ENCODE peak calls at places on chromosomes 11 and 22, in ten cellular contexts. P is Panc1, J is stomach, H is breast epithelium, K is GM12891, O is HCT116, Z is prostate gland, Q is HepG2, U is SK-N-MC, B is GM12878. A is an unnamed sample.

GRCh38 chr22:50010676-50011446 is 1.7 kb downstream of the IL17REL start:
- DNase-seq in P (no peak), J (no peak), H (no peak), K (peak; percentile 69), O (no peak), Z (no peak), Q (no peak), U (no peak), B (no peak), A (peak; percentile 72)

GRCh38 chr11:110481523-110481922 is 51.8 kb downstream of the FDX1 start:
- DNase-seq in P (no peak), J (no peak), H (no peak), K (no peak), O (no peak), Z (no peak), Q (no peak), U (no peak), B (no peak), A (no peak)

GRCh38 chr11:72041364-72042058 is 38.8 kb downstream of the NUMA1 start:
- DNase-seq in P (no peak), J (peak; percentile 82), H (peak; percentile 82), K (no peak), O (peak; percentile 40), Z (peak; percentile 81), Q (peak; percentile 31), U (no peak), B (no peak), A (no peak)

GRCh38 chr11:72741429-72741833 is 10.8 kb downstream of the ARAP1 start:
- DNase-seq in P (no peak), J (no peak), H (no peak), K (no peak), O (no peak), Z (no peak), Q (peak; percentile 56), U (no peak), B (no peak), A (no peak)

GRCh38 chr11:117145393-117145761 is 1.3 kb downstream of the PAFAH1B2 start:
- DNase-seq in P (no peak), J (no peak), H (no peak), K (no peak), O (no peak), Z (peak; percentile 39), Q (peak; percentile 16), U (no peak), B (no peak), A (no peak)

GRCh38 chr11:66969584-66970205 is 5.4 kb upstream of the C11orf86 start:
- DNase-seq in P (no peak), J (no peak), H (no peak), K (no peak), O (no peak), Z (no peak), Q (no peak), U (no peak), B (no peak), A (no peak)

GRCh38 chr22:23529166-23530103 is 50.7 kb downstream of the IGLL1 start:
- DNase-seq in P (no peak), J (no peak), H (no peak), K (no peak), O (no peak), Z (no peak), Q (no peak), U (no peak), B (no peak), A (no peak)

GRCh38 chr11:2224254-2224653 is 46.1 kb downstream of the ASCL2 start:
- DNase-seq in P (no peak), J (no peak), H (no peak), K (no peak), O (no peak), Z (no peak), Q (no peak), U (no peak), B (no peak), A (no peak)

GRCh38 chr11:78657968-78658839 is 83.5 kb upstream of the NARS2 start:
- DNase-seq in P (no peak), J (no peak), H (peak; percentile 13), K (no peak), O (no peak), Z (no peak), Q (no peak), U (no peak), B (no peak), A (no peak)

GRCh38 chr22:22021160-22021750 is 38.7 kb upstream of the TOP3B start:
- DNase-seq in P (no peak), J (no peak), H (no peak), K (no peak), O (no peak), Z (no peak), Q (no peak), U (no peak), B (no peak), A (no peak)

GRCh38 chr11:62122076-62122475 is 1.7 kb upstream of the INCENP start:
- DNase-seq in P (no peak), J (no peak), H (no peak), K (no peak), O (peak; percentile 21), Z (no peak), Q (peak; percentile 25), U (no peak), B (no peak), A (no peak)

DNA sequence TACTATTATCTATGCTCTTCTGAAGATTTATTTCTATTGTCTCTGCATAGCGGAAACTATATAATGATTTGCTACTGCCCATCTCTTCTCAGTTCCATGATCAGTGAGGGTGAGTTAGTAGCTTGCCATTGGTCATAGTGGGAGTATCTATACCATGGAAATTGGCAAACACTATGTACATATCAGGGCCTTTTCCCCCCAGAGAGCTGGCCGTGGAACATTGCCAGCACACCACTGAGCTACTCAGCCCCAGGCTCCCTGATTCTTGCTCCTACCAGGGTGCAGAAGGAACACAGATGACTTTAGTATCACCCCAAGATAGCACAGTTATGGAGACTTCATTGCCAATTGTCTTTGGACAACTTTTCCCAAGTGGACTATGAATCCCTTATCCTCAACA is 33.2 kb downstream of the IRAG1 start:
- DNase-seq in P (no peak), J (no peak), H (no peak), K (no peak), O (no peak), Z (no peak), Q (no peak), U (no peak), B (no peak), A (no peak)
- TF ChIP-seq POLR2AphosphoS5 in P (no peak), J (no peak), H (no peak), K (no peak), O (no peak), Z (no peak), Q (no peak), U (no peak), B (no peak), A (no peak)

DNA sequence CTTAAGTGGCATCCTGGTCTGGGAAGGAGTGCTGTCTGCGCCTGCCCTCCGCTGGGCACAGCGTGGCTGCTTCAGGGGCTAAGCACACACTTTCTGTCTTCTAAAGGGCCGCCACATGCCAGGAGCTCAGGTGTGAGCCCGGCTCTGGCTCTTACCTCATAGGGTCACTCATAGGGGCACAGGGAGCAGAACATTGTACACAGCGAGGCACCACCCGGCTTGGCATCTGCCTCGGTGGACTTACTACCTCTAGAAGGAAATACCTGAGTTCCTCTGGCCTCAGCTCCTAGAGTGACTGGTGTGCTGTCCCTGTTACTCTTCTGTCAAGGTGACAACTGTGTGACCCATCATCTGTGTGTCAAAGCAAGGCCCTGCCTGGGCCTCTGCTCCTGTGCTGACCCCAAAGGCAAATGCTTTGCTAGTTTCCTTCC is 13.4 kb downstream of the NEAT1 start:
- DNase-seq in P (no peak), J (peak; percentile 49), H (peak; percentile 45), K (no peak), O (no peak), Z (peak; percentile 36), Q (no peak), U (no peak), B (no peak), A (no peak)
- TF ChIP-seq POLR2AphosphoS5 in P (no peak), J (no peak), H (no peak), K (no peak), O (peak; percentile 11), Z (no peak), Q (no peak), U (no peak), B (no peak), A (peak; percentile 36)

GRCh38 chr22:31122196-31122531 is 602 bp upstream of the INPP5J start:
- DNase-seq in P (no peak), J (no peak), H (no peak), K (no peak), O (no peak), Z (no peak), Q (no peak), U (no peak), B (no peak), A (no peak)

GRCh38 chr22:31124290-31124689 is 1.5 kb downstream of the INPP5J start:
- DNase-seq in P (no peak), J (no peak), H (no peak), K (no peak), O (no peak), Z (no peak), Q (no peak), U (no peak), B (no peak), A (no peak)

GRCh38 chr22:31121403-31121802 is 1.4 kb upstream of the INPP5J start:
- DNase-seq in P (no peak), J (no peak), H (no peak), K (no peak), O (no peak), Z (no peak), Q (no peak), U (no peak), B (no peak), A (no peak)

GRCh38 chr22:31123292-31123602 is 481 bp downstream of the INPP5J start:
- DNase-seq in P (no peak), J (no peak), H (no peak), K (no peak), O (no peak), Z (no peak), Q (no peak), U (no peak), B (no peak), A (no peak)

DNA sequence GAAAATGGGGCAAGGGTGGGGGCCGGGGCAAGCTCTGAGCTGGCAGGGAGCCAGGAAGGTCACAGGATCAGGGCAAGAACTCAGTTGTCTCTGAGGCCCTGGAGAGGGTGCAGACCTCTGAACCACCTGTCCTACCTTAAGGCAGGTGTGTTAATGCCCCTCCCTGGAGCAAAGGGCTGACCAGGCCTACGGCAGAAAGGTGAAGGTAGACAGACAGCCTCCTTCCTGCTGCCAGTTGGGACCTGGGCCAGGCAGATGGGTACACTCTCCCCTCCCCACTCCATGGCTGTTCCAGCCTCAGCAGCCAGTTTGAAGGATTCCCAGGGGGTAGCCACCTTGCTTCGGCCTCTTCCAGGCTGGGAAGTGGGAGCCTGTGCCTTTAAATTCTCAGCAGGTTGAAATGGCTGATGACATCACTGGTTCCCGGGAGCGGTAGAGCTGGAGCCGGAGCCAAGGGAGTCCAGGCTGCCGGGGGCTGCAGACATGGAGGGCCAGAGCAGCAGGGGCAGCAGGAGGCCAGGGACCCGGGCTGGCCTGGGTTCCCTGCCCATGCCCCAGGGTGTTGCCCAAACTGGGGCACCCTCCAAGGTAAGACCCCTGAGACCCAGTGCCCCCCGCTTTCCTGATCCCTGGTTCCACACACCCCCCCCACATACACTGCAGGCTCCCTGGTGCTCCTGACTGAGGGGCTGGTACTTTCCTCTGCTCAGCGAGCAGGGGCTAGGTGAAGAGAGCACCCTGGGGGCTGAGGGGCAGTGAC is at the start of gene INPP5J:
- DNase-seq in P (no peak), J (peak; percentile 69), H (peak; percentile 43), K (no peak), O (peak; percentile 44), Z (peak; percentile 55), Q (peak; percentile 44), U (no peak), B (no peak), A (no peak)
- TF ChIP-seq POLR2AphosphoS5 in P (no peak), J (peak; percentile 17), H (no peak), K (no peak), O (peak; percentile 77), Z (peak; percentile 27), Q (no peak), U (peak; percentile 24), B (no peak), A (no peak)

GRCh38 chr22:46064966-46065666 is 85.2 kb upstream of the PPARA start:
- DNase-seq in P (no peak), J (peak; percentile 23), H (peak; percentile 16), K (no peak), O (no peak), Z (no peak), Q (no peak), U (no peak), B (no peak), A (no peak)
- TF ChIP-seq POLR2AphosphoS5 in P (no peak), J (no peak), H (no peak), K (no peak), O (no peak), Z (peak; percentile 16), Q (no peak), U (no peak), B (no peak), A (no peak)